ENCODE peak calls at places on chromosomes 13 and 19, in five cellular contexts. One of them, this sample, is unnamed.

GRCh38 chr13:97977376-97977705 is 23.9 kb downstream of the IPO5 start:
- DNase-seq in tibial nerve: no peak
- DNase-seq in effector memory CD4-positive, alpha-beta T cell: no peak
- DNase-seq in GM23248: no peak
- DNase-seq in colonic mucosa: no peak
- DNase-seq in this sample: no peak

GRCh38 chr19:46717034-46717715 is at the start of gene PRKD2:
- DNase-seq in effector memory CD4-positive, alpha-beta T cell: peak; percentile 80
- DNase-seq in tibial nerve: peak; percentile 83
- DNase-seq in colonic mucosa: peak; percentile 96
- DNase-seq in GM23248: peak; percentile 89
- DNase-seq in this sample: peak; percentile 97

GRCh38 chr19:49450405-49450804 is 1.2 kb downstream of the PIH1D1 start:
- DNase-seq in effector memory CD4-positive, alpha-beta T cell: no peak
- DNase-seq in colonic mucosa: no peak
- DNase-seq in tibial nerve: no peak
- DNase-seq in GM23248: no peak
- DNase-seq in this sample: no peak

GRCh38 chr19:47257411-47258169 is 1.3 kb downstream of the CCDC9 start:
- DNase-seq in tibial nerve: no peak
- DNase-seq in colonic mucosa: no peak
- DNase-seq in effector memory CD4-positive, alpha-beta T cell: no peak
- DNase-seq in GM23248: no peak
- DNase-seq in this sample: peak; percentile 80

GRCh38 chr13:75181906-75182305 is 300.1 kb downstream of the TBC1D4 start:
- DNase-seq in effector memory CD4-positive, alpha-beta T cell: no peak
- DNase-seq in GM23248: peak; percentile 6
- DNase-seq in colonic mucosa: no peak
- DNase-seq in tibial nerve: no peak
- DNase-seq in this sample: no peak

GRCh38 chr19:32343550-32344262 is 1.7 kb upstream of the ZNF507 start:
- DNase-seq in effector memory CD4-positive, alpha-beta T cell: no peak
- DNase-seq in tibial nerve: no peak
- DNase-seq in colonic mucosa: no peak
- DNase-seq in GM23248: no peak
- DNase-seq in this sample: no peak

GRCh38 chr13:36834299-36834698 is 15.3 kb downstream of the RFXAP start:
- DNase-seq in colonic mucosa: no peak
- DNase-seq in GM23248: peak; percentile 58
- DNase-seq in tibial nerve: no peak
- DNase-seq in effector memory CD4-positive, alpha-beta T cell: no peak
- DNase-seq in this sample: no peak

GRCh38 chr19:57338798-57339378 is 12.2 kb upstream of the ZNF304 start:
- DNase-seq in GM23248: peak; percentile 28
- DNase-seq in tibial nerve: no peak
- DNase-seq in colonic mucosa: no peak
- DNase-seq in effector memory CD4-positive, alpha-beta T cell: no peak
- DNase-seq in this sample: no peak

GRCh38 chr19:16778796-16779411 is 50.3 kb upstream of the SIN3B start:
- DNase-seq in tibial nerve: no peak
- DNase-seq in effector memory CD4-positive, alpha-beta T cell: peak; percentile 14
- DNase-seq in GM23248: peak; percentile 57
- DNase-seq in colonic mucosa: peak; percentile 37
- DNase-seq in this sample: peak; percentile 68

GRCh38 chr19:6271251-6271650 is 8.5 kb downstream of the MLLT1 start:
- DNase-seq in colonic mucosa: no peak
- DNase-seq in effector memory CD4-positive, alpha-beta T cell: no peak
- DNase-seq in tibial nerve: no peak
- DNase-seq in GM23248: peak; percentile 67
- DNase-seq in this sample: peak; percentile 65

GRCh38 chr19:33405491-33406461 is 32.3 kb downstream of the CEBPG start:
- DNase-seq in colonic mucosa: no peak
- DNase-seq in GM23248: no peak
- DNase-seq in effector memory CD4-positive, alpha-beta T cell: no peak
- DNase-seq in tibial nerve: no peak
- DNase-seq in this sample: peak; percentile 67

GRCh38 chr19:33408116-33408515 is 34.6 kb downstream of the CEBPG start:
- DNase-seq in effector memory CD4-positive, alpha-beta T cell: no peak
- DNase-seq in tibial nerve: no peak
- DNase-seq in GM23248: no peak
- DNase-seq in colonic mucosa: no peak
- DNase-seq in this sample: peak; percentile 48

GRCh38 chr19:33407140-33407551 is 33.6 kb downstream of the CEBPG start:
- DNase-seq in colonic mucosa: no peak
- DNase-seq in GM23248: no peak
- DNase-seq in effector memory CD4-positive, alpha-beta T cell: no peak
- DNase-seq in tibial nerve: no peak
- DNase-seq in this sample: no peak

GRCh38 chr19:33407716-33408115 is 34.2 kb downstream of the CEBPG start:
- DNase-seq in colonic mucosa: no peak
- DNase-seq in effector memory CD4-positive, alpha-beta T cell: no peak
- DNase-seq in tibial nerve: no peak
- DNase-seq in GM23248: no peak
- DNase-seq in this sample: peak; percentile 67

GRCh38 chr19:33406521-33407139 is 33.1 kb downstream of the CEBPG start:
- DNase-seq in colonic mucosa: peak; percentile 85
- DNase-seq in GM23248: peak; percentile 55
- DNase-seq in tibial nerve: peak; percentile 69
- DNase-seq in effector memory CD4-positive, alpha-beta T cell: peak; percentile 58
- DNase-seq in this sample: peak; percentile 88
- H3K4me1 ChIP-seq in colonic mucosa: peaks cover 5% of the 10 kb centered on the region
- H3K4me1 ChIP-seq in GM23248: no peaks in the 10 kb centered on the region
- H3K4me1 ChIP-seq in tibial nerve: peaks cover 16% of the 10 kb centered on the region
- H3K4me1 ChIP-seq in effector memory CD4-positive, alpha-beta T cell: no peaks in the 10 kb centered on the region
- H3K4me1 ChIP-seq in this sample: peaks cover 3% of the 10 kb centered on the region

DNA sequence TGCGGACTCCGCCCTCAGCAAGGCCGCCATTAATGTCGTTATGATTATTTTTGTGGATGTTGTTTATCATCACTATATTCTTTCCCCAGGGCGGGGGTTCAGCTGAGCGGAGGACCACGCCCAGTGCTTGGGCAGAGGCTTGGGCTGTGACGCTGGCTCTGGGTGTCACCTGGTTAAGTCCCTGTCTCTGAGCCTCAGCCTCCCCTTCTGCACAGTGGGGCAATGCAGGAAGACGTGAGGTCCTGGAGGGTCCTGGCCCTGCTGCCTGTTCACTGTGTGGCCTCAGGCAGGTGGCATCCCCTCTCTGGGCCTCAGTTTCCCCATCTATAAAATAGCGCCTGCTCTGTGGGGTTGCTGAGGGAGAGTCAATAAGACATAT is 32.5 kb downstream of the NFIC start:
- DNase-seq in GM23248: no peak
- DNase-seq in effector memory CD4-positive, alpha-beta T cell: no peak
- DNase-seq in tibial nerve: peak; percentile 39
- DNase-seq in colonic mucosa: peak; percentile 45
- DNase-seq in this sample: no peak
- H3K4me3 ChIP-seq in GM23248: no peak overlapping the region
- H3K4me3 ChIP-seq in effector memory CD4-positive, alpha-beta T cell: no peak overlapping the region
- H3K4me3 ChIP-seq in tibial nerve: peak overlapping the region; percentile 24
- H3K4me3 ChIP-seq in colonic mucosa: no peak overlapping the region
- H3K4me3 ChIP-seq in this sample: no peak overlapping the region

DNA sequence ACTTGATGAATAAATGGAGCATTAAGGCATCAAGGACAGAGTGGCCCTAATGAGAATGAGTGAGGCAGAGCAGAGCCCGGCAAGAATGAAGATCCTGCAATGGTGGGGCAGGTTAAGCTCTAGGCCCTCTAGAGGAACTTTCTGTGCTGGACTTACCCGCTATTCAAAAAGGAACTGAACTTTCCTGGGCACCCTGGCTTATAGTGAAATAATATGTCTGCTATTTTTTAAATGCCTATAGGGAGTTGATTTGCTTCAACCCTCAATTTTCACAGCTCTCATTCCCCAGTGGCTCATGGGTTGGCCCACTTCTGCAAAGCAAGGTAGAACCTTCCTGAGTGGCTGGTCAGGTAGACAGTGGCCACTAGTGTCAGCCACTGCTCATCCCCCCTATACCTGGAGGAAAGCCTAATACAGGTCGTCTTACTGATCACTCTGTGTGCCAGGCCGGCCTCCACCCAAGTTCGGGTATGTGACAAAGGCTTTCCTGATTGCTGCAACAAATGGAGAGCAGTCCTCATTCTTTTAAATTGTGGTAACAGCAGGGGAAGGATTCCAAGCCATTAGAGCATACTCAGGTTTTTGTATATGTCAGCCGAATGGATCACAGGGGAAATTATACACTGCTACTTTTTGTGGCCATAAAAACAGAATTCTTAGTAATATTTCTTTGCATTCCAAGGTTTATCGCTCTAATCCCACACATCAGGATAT is 103.0 kb downstream of the KL start:
- DNase-seq in colonic mucosa: no peak
- DNase-seq in GM23248: peak; percentile 39
- DNase-seq in effector memory CD4-positive, alpha-beta T cell: no peak
- DNase-seq in tibial nerve: no peak
- DNase-seq in this sample: no peak
- H3K27ac ChIP-seq in colonic mucosa: no peak overlapping the region
- H3K27ac ChIP-seq in GM23248: peak overlapping the region; percentile 9
- H3K27ac ChIP-seq in effector memory CD4-positive, alpha-beta T cell: no peak overlapping the region
- H3K27ac ChIP-seq in tibial nerve: no peak overlapping the region
- H3K27ac ChIP-seq in this sample: no peak overlapping the region

DNA sequence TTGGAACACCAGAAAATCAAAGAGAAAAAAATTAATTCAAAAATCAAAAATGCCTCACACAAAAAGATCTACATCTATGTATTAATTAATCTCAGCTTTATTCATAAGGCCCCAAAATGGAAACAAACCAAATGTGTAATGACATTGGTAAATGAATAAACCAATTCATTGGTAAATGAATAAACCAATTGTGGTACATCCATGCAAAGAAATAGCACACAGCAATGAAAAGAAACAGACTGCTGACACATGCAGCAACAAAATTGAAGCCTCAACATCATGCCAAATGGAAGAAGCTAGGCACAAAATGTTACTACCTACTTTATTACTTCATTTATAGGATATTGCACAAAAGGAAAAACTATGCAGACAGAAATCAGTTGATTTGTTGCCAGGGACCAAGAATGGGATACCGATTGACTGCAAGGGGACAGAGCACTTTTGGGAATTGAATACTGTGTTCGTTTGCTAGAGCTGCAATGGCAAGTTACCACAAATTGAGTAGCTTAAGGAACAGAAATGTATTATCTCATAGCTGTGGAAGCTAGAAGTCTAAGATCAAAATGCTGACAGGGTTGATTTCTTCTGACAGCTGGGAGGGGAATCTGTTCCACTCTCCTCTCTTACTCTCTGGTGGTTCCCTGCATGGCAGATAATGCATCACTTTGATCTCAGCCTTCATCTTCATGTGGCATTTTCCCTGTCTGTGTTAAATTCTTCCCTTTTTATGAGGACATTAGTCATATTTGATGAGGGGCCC is 252.8 kb downstream of the RFC3 start:
- DNase-seq in colonic mucosa: no peak
- DNase-seq in effector memory CD4-positive, alpha-beta T cell: no peak
- DNase-seq in tibial nerve: no peak
- DNase-seq in GM23248: no peak
- DNase-seq in this sample: no peak
- H3K4me1 ChIP-seq in colonic mucosa: no peaks in the 10 kb centered on the region
- H3K4me1 ChIP-seq in effector memory CD4-positive, alpha-beta T cell: no peaks in the 10 kb centered on the region
- H3K4me1 ChIP-seq in tibial nerve: no peaks in the 10 kb centered on the region
- H3K4me1 ChIP-seq in GM23248: peaks cover 3% of the 10 kb centered on the region
- H3K4me1 ChIP-seq in this sample: no peaks in the 10 kb centered on the region

This sample was measured in kidney.